ENCODE peak calls at places on chromosome 10, in eight cellular contexts. One of them, this sample, is unnamed.

GRCh38 chr10:56583316-56583715 is 222.3 kb upstream of the ZWINT start:
- DNase-seq in GM12865: no peak
- DNase-seq in fibroblast of mammary gland: no peak
- DNase-seq in mucosa of descending colon: no peak
- DNase-seq in heart left ventricle: no peak
- DNase-seq in astrocyte of the spinal cord: no peak
- DNase-seq in Caco-2: no peak
- DNase-seq in cardiac muscle cell: no peak
- DNase-seq in this sample: no peak

GRCh38 chr10:2207246-2207922 is 470.1 kb upstream of the ADARB2 start:
- DNase-seq in astrocyte of the spinal cord: no peak
- DNase-seq in cardiac muscle cell: no peak
- DNase-seq in fibroblast of mammary gland: no peak
- DNase-seq in mucosa of descending colon: no peak
- DNase-seq in GM12865: no peak
- DNase-seq in heart left ventricle: no peak
- DNase-seq in Caco-2: no peak
- DNase-seq in this sample: no peak

GRCh38 chr10:124626759-124627380 is 117.3 kb downstream of the FAM53B start:
- DNase-seq in Caco-2: no peak
- DNase-seq in mucosa of descending colon: peak
- DNase-seq in fibroblast of mammary gland: no peak
- DNase-seq in cardiac muscle cell: no peak
- DNase-seq in astrocyte of the spinal cord: no peak
- DNase-seq in heart left ventricle: no peak
- DNase-seq in GM12865: peak
- DNase-seq in this sample: peak

GRCh38 chr10:102727037-102727818 is 12.8 kb downstream of the SFXN2 start:
- DNase-seq in astrocyte of the spinal cord: no peak
- DNase-seq in GM12865: no peak
- DNase-seq in heart left ventricle: no peak
- DNase-seq in mucosa of descending colon: no peak
- DNase-seq in cardiac muscle cell: no peak
- DNase-seq in Caco-2: no peak
- DNase-seq in fibroblast of mammary gland: no peak
- DNase-seq in this sample: no peak

GRCh38 chr10:57952741-57953140 is 315.0 kb downstream of the IPMK start:
- DNase-seq in mucosa of descending colon: no peak
- DNase-seq in heart left ventricle: no peak
- DNase-seq in fibroblast of mammary gland: peak
- DNase-seq in Caco-2: no peak
- DNase-seq in astrocyte of the spinal cord: peak
- DNase-seq in cardiac muscle cell: peak
- DNase-seq in GM12865: no peak
- DNase-seq in this sample: no peak

GRCh38 chr10:74018241-74018640 is 20.3 kb downstream of the VCL start:
- DNase-seq in fibroblast of mammary gland: no peak
- DNase-seq in cardiac muscle cell: no peak
- DNase-seq in mucosa of descending colon: peak
- DNase-seq in astrocyte of the spinal cord: no peak
- DNase-seq in GM12865: no peak
- DNase-seq in Caco-2: no peak
- DNase-seq in heart left ventricle: no peak
- DNase-seq in this sample: no peak

GRCh38 chr10:120462018-120462682 is 5.1 kb downstream of the PLPP4 start:
- DNase-seq in astrocyte of the spinal cord: no peak
- DNase-seq in GM12865: no peak
- DNase-seq in Caco-2: no peak
- DNase-seq in fibroblast of mammary gland: no peak
- DNase-seq in mucosa of descending colon: no peak
- DNase-seq in heart left ventricle: no peak
- DNase-seq in cardiac muscle cell: no peak
- DNase-seq in this sample: no peak

GRCh38 chr10:79306644-79307220 is 40.5 kb upstream of the PPIF start:
- DNase-seq in GM12865: no peak
- DNase-seq in heart left ventricle: no peak
- DNase-seq in mucosa of descending colon: no peak
- DNase-seq in fibroblast of mammary gland: no peak
- DNase-seq in Caco-2: no peak
- DNase-seq in astrocyte of the spinal cord: no peak
- DNase-seq in cardiac muscle cell: no peak
- DNase-seq in this sample: peak

GRCh38 chr10:34710391-34710751 is 104.7 kb downstream of the PARD3 start:
- DNase-seq in cardiac muscle cell: peak
- DNase-seq in astrocyte of the spinal cord: peak
- DNase-seq in GM12865: no peak
- DNase-seq in fibroblast of mammary gland: peak
- DNase-seq in mucosa of descending colon: no peak
- DNase-seq in heart left ventricle: no peak
- DNase-seq in Caco-2: no peak
- DNase-seq in this sample: no peak

GRCh38 chr10:52283174-52283573 is 30.9 kb upstream of the DKK1 start:
- DNase-seq in cardiac muscle cell: peak
- DNase-seq in Caco-2: no peak
- DNase-seq in fibroblast of mammary gland: peak
- DNase-seq in astrocyte of the spinal cord: no peak
- DNase-seq in mucosa of descending colon: no peak
- DNase-seq in GM12865: no peak
- DNase-seq in heart left ventricle: no peak
- DNase-seq in this sample: no peak

GRCh38 chr10:80619036-80619435 is 81.3 kb downstream of the SH2D4B start:
- DNase-seq in fibroblast of mammary gland: no peak
- DNase-seq in Caco-2: no peak
- DNase-seq in heart left ventricle: no peak
- DNase-seq in astrocyte of the spinal cord: no peak
- DNase-seq in GM12865: no peak
- DNase-seq in mucosa of descending colon: no peak
- DNase-seq in cardiac muscle cell: no peak
- DNase-seq in this sample: no peak

GRCh38 chr10:16742165-16742960 is 74.9 kb downstream of the RSU1 start:
- DNase-seq in GM12865: no peak
- DNase-seq in cardiac muscle cell: no peak
- DNase-seq in astrocyte of the spinal cord: no peak
- DNase-seq in heart left ventricle: no peak
- DNase-seq in mucosa of descending colon: no peak
- DNase-seq in Caco-2: no peak
- DNase-seq in fibroblast of mammary gland: no peak
- DNase-seq in this sample: no peak

GRCh38 chr10:33113111-33113856 is 155.3 kb upstream of the ITGB1 start:
- DNase-seq in Caco-2: no peak
- DNase-seq in cardiac muscle cell: peak
- DNase-seq in astrocyte of the spinal cord: peak
- DNase-seq in GM12865: no peak
- DNase-seq in fibroblast of mammary gland: peak
- DNase-seq in mucosa of descending colon: no peak
- DNase-seq in heart left ventricle: no peak
- DNase-seq in this sample: no peak

GRCh38 chr10:122181055-122181732 is 89.9 kb upstream of the BTBD16 start:
- DNase-seq in heart left ventricle: no peak
- DNase-seq in fibroblast of mammary gland: peak
- DNase-seq in cardiac muscle cell: peak
- DNase-seq in astrocyte of the spinal cord: peak
- DNase-seq in Caco-2: no peak
- DNase-seq in GM12865: no peak
- DNase-seq in mucosa of descending colon: no peak
- DNase-seq in this sample: no peak

GRCh38 chr10:71860243-71861029 is 9.4 kb upstream of the PSAP start:
- DNase-seq in heart left ventricle: peak
- DNase-seq in mucosa of descending colon: peak
- DNase-seq in GM12865: peak
- DNase-seq in astrocyte of the spinal cord: peak
- DNase-seq in fibroblast of mammary gland: peak
- DNase-seq in Caco-2: peak
- DNase-seq in cardiac muscle cell: peak
- DNase-seq in this sample: peak

GRCh38 chr10:99920901-99921300 is 88.8 kb downstream of the DNMBP start:
- DNase-seq in mucosa of descending colon: peak
- DNase-seq in cardiac muscle cell: peak
- DNase-seq in heart left ventricle: no peak
- DNase-seq in Caco-2: no peak
- DNase-seq in astrocyte of the spinal cord: peak
- DNase-seq in GM12865: no peak
- DNase-seq in fibroblast of mammary gland: peak
- DNase-seq in this sample: no peak

GRCh38 chr10:77504870-77505257 is 132.7 kb downstream of the KCNMA1 start:
- DNase-seq in Caco-2: peak
- DNase-seq in fibroblast of mammary gland: peak
- DNase-seq in mucosa of descending colon: no peak
- DNase-seq in astrocyte of the spinal cord: peak
- DNase-seq in heart left ventricle: no peak
- DNase-seq in cardiac muscle cell: no peak
- DNase-seq in GM12865: no peak
- DNase-seq in this sample: no peak

GRCh38 chr10:93553501-93554374 is 12.7 kb upstream of the FFAR4 start:
- DNase-seq in fibroblast of mammary gland: peak
- DNase-seq in GM12865: no peak
- DNase-seq in mucosa of descending colon: no peak
- DNase-seq in Caco-2: no peak
- DNase-seq in cardiac muscle cell: no peak
- DNase-seq in heart left ventricle: no peak
- DNase-seq in astrocyte of the spinal cord: no peak
- DNase-seq in this sample: no peak

GRCh38 chr10:66045859-66046258 is 880.0 kb upstream of the LRRTM3 start:
- DNase-seq in mucosa of descending colon: no peak
- DNase-seq in fibroblast of mammary gland: no peak
- DNase-seq in Caco-2: no peak
- DNase-seq in GM12865: no peak
- DNase-seq in cardiac muscle cell: no peak
- DNase-seq in astrocyte of the spinal cord: no peak
- DNase-seq in heart left ventricle: no peak
- DNase-seq in this sample: no peak

GRCh38 chr10:30027057-30028005 is 32.1 kb downstream of the JCAD start:
- DNase-seq in cardiac muscle cell: no peak
- DNase-seq in heart left ventricle: peak
- DNase-seq in astrocyte of the spinal cord: no peak
- DNase-seq in Caco-2: peak
- DNase-seq in mucosa of descending colon: peak
- DNase-seq in GM12865: peak
- DNase-seq in fibroblast of mammary gland: no peak
- DNase-seq in this sample: peak
- H3K4me3 ChIP-seq in cardiac muscle cell: no peak
- H3K4me3 ChIP-seq in heart left ventricle: peak
- H3K4me3 ChIP-seq in astrocyte of the spinal cord: no peak
- H3K4me3 ChIP-seq in Caco-2: no peak
- H3K4me3 ChIP-seq in mucosa of descending colon: no peak
- H3K4me3 ChIP-seq in GM12865: peak
- H3K4me3 ChIP-seq in fibroblast of mammary gland: no peak
- H3K4me3 ChIP-seq in this sample: peak

GRCh38 chr10:132294561-132295320 is 13.0 kb downstream of the STK32C start:
- DNase-seq in cardiac muscle cell: no peak
- DNase-seq in Caco-2: no peak
- DNase-seq in astrocyte of the spinal cord: no peak
- DNase-seq in GM12865: no peak
- DNase-seq in fibroblast of mammary gland: no peak
- DNase-seq in heart left ventricle: no peak
- DNase-seq in mucosa of descending colon: no peak
- DNase-seq in this sample: peak

GRCh38 chr10:132299381-132300336 is 8.1 kb downstream of the STK32C start:
- DNase-seq in astrocyte of the spinal cord: no peak
- DNase-seq in mucosa of descending colon: no peak
- DNase-seq in cardiac muscle cell: no peak
- DNase-seq in fibroblast of mammary gland: no peak
- DNase-seq in GM12865: no peak
- DNase-seq in Caco-2: no peak
- DNase-seq in heart left ventricle: no peak
- DNase-seq in this sample: no peak

GRCh38 chr10:132296671-132297443 is 10.9 kb downstream of the STK32C start:
- DNase-seq in GM12865: no peak
- DNase-seq in mucosa of descending colon: no peak
- DNase-seq in astrocyte of the spinal cord: no peak
- DNase-seq in Caco-2: no peak
- DNase-seq in fibroblast of mammary gland: no peak
- DNase-seq in heart left ventricle: no peak
- DNase-seq in cardiac muscle cell: no peak
- DNase-seq in this sample: no peak

GRCh38 chr10:132298038-132298935 is 9.5 kb downstream of the STK32C start:
- DNase-seq in GM12865: no peak
- DNase-seq in mucosa of descending colon: no peak
- DNase-seq in cardiac muscle cell: no peak
- DNase-seq in Caco-2: no peak
- DNase-seq in astrocyte of the spinal cord: no peak
- DNase-seq in fibroblast of mammary gland: no peak
- DNase-seq in heart left ventricle: no peak
- DNase-seq in this sample: peak

GRCh38 chr10:132297521-132297920 is 10.2 kb downstream of the STK32C start:
- DNase-seq in mucosa of descending colon: no peak
- DNase-seq in cardiac muscle cell: no peak
- DNase-seq in GM12865: no peak
- DNase-seq in fibroblast of mammary gland: no peak
- DNase-seq in Caco-2: no peak
- DNase-seq in heart left ventricle: no peak
- DNase-seq in astrocyte of the spinal cord: no peak
- DNase-seq in this sample: no peak
- TF ChIP-seq CTCF in mucosa of descending colon: no peak
- TF ChIP-seq CTCF in cardiac muscle cell: no peak
- TF ChIP-seq CTCF in GM12865: no peak
- TF ChIP-seq CTCF in fibroblast of mammary gland: no peak
- TF ChIP-seq CTCF in Caco-2: no peak
- TF ChIP-seq CTCF in heart left ventricle: no peak
- TF ChIP-seq CTCF in astrocyte of the spinal cord: no peak
- TF ChIP-seq CTCF in this sample: no peak

GRCh38 chr10:4633776-4634175 is 192.2 kb upstream of the AKR1E2 start:
- DNase-seq in Caco-2: no peak
- DNase-seq in mucosa of descending colon: no peak
- DNase-seq in astrocyte of the spinal cord: no peak
- DNase-seq in fibroblast of mammary gland: no peak
- DNase-seq in cardiac muscle cell: no peak
- DNase-seq in GM12865: no peak
- DNase-seq in heart left ventricle: no peak
- DNase-seq in this sample: no peak

GRCh38 chr10:4632757-4633156 is 193.2 kb upstream of the AKR1E2 start:
- DNase-seq in fibroblast of mammary gland: no peak
- DNase-seq in Caco-2: no peak
- DNase-seq in GM12865: no peak
- DNase-seq in heart left ventricle: no peak
- DNase-seq in mucosa of descending colon: no peak
- DNase-seq in astrocyte of the spinal cord: no peak
- DNase-seq in cardiac muscle cell: no peak
- DNase-seq in this sample: no peak

GRCh38 chr10:4635883-4636282 is 190.1 kb upstream of the AKR1E2 start:
- DNase-seq in GM12865: no peak
- DNase-seq in astrocyte of the spinal cord: no peak
- DNase-seq in fibroblast of mammary gland: no peak
- DNase-seq in cardiac muscle cell: no peak
- DNase-seq in mucosa of descending colon: no peak
- DNase-seq in Caco-2: no peak
- DNase-seq in heart left ventricle: no peak
- DNase-seq in this sample: no peak

GRCh38 chr10:4635394-4635793 is 190.6 kb upstream of the AKR1E2 start:
- DNase-seq in astrocyte of the spinal cord: no peak
- DNase-seq in mucosa of descending colon: no peak
- DNase-seq in cardiac muscle cell: no peak
- DNase-seq in GM12865: no peak
- DNase-seq in heart left ventricle: no peak
- DNase-seq in fibroblast of mammary gland: peak
- DNase-seq in Caco-2: no peak
- DNase-seq in this sample: no peak

GRCh38 chr10:4633186-4633585 is 192.8 kb upstream of the AKR1E2 start:
- DNase-seq in heart left ventricle: no peak
- DNase-seq in Caco-2: no peak
- DNase-seq in mucosa of descending colon: no peak
- DNase-seq in GM12865: no peak
- DNase-seq in astrocyte of the spinal cord: no peak
- DNase-seq in cardiac muscle cell: no peak
- DNase-seq in fibroblast of mammary gland: no peak
- DNase-seq in this sample: no peak
- H3K4me3 ChIP-seq in heart left ventricle: no peak
- H3K4me3 ChIP-seq in Caco-2: no peak
- H3K4me3 ChIP-seq in mucosa of descending colon: no peak
- H3K4me3 ChIP-seq in GM12865: no peak
- H3K4me3 ChIP-seq in astrocyte of the spinal cord: no peak
- H3K4me3 ChIP-seq in cardiac muscle cell: no peak
- H3K4me3 ChIP-seq in fibroblast of mammary gland: no peak
- H3K4me3 ChIP-seq in this sample: no peak

GRCh38 chr10:87504667-87505365 is at the start of gene MINPP1:
- DNase-seq in Caco-2: peak
- DNase-seq in astrocyte of the spinal cord: peak
- DNase-seq in mucosa of descending colon: peak
- DNase-seq in GM12865: peak
- DNase-seq in fibroblast of mammary gland: peak
- DNase-seq in cardiac muscle cell: peak
- DNase-seq in heart left ventricle: peak
- DNase-seq in this sample: peak
- TF ChIP-seq CTCF in Caco-2: no peak
- TF ChIP-seq CTCF in astrocyte of the spinal cord: no peak
- TF ChIP-seq CTCF in mucosa of descending colon: no peak
- TF ChIP-seq CTCF in GM12865: no peak
- TF ChIP-seq CTCF in fibroblast of mammary gland: no peak
- TF ChIP-seq CTCF in cardiac muscle cell: no peak
- TF ChIP-seq CTCF in heart left ventricle: no peak
- TF ChIP-seq CTCF in this sample: no peak

This sample was measured in lower lobe of right lung.